ENCODE peak calls at places on chromosomes 7 and 10, in five cellular contexts. B is upper lobe of left lung, N is HepG2, V is A549, T is K562. J is an unnamed sample.

GRCh38 chr7:12571691-12572090 is 1.2 kb downstream of the SCIN start:
- ATAC-seq in T (no peak), B (no peak), N (no peak), V (no peak), J (no peak)

GRCh38 chr10:83991986-83992753 is 147.1 kb upstream of the GHITM start:
- ATAC-seq in B (no peak), N (peak), T (peak), V (peak), J (no peak)

GRCh38 chr10:119608316-119609155 is 11.8 kb upstream of the TIAL1 start:
- ATAC-seq in T (peak), N (peak), B (peak), V (peak), J (peak)

GRCh38 chr10:63711361-63711760 is 190.2 kb downstream of the REEP3 start:
- ATAC-seq in V (no peak), T (peak), N (peak), B (peak), J (peak)

GRCh38 chr7:155521743-155522398 is 24.5 kb downstream of the CNPY1 start:
- ATAC-seq in B (no peak), T (no peak), V (no peak), N (no peak), J (no peak)

GRCh38 chr10:94251568-94251967 is 111.2 kb downstream of the NOC3L start:
- ATAC-seq in V (no peak), B (no peak), T (no peak), N (no peak), J (no peak)

GRCh38 chr7:30726296-30727006 is 25.5 kb upstream of the INMT start:
- ATAC-seq in V (no peak), B (no peak), N (no peak), T (peak), J (no peak)

GRCh38 chr10:43384252-43385221 is 13.1 kb downstream of the FXYD4 start:
- ATAC-seq in T (peak), V (peak), B (no peak), N (peak), J (no peak)

GRCh38 chr7:11237742-11238141 is 264.1 kb downstream of the PHF14 start:
- ATAC-seq in N (peak), B (no peak), V (peak), T (no peak), J (no peak)

GRCh38 chr7:50068850-50069551 is 24.0 kb downstream of the ZPBP start:
- ATAC-seq in B (peak), T (no peak), V (no peak), N (peak), J (peak)

GRCh38 chr7:140287988-140288387 is 110.3 kb downstream of the SLC37A3 start:
- ATAC-seq in V (no peak), B (no peak), N (no peak), T (no peak), J (no peak)

GRCh38 chr7:155456772-155457543 is 971 bp upstream of the EN2 start:
- ATAC-seq in N (no peak), V (peak), T (peak), B (no peak), J (peak)

GRCh38 chr10:76444034-76444800 is 1012.8 kb downstream of the LRMDA start:
- ATAC-seq in B (no peak), T (no peak), N (no peak), V (no peak), J (peak)

GRCh38 chr7:29884399-29885272 is 78.3 kb downstream of the WIPF3 start:
- ATAC-seq in T (no peak), B (no peak), N (no peak), V (no peak), J (no peak)

GRCh38 chr7:22052221-22052639 is 106.5 kb upstream of the CDCA7L start:
- ATAC-seq in T (no peak), N (no peak), B (no peak), V (no peak), J (no peak)

GRCh38 chr7:136193940-136194339 is 216.8 kb upstream of the MTPN start:
- ATAC-seq in T (no peak), V (no peak), N (no peak), B (no peak), J (no peak)

GRCh38 chr10:6503171-6503570 is 76.9 kb downstream of the PRKCQ start:
- ATAC-seq in V (no peak), N (no peak), B (no peak), T (no peak), J (no peak)

GRCh38 chr7:39826166-39826565 is 123.9 kb upstream of the CDK13 start:
- ATAC-seq in V (no peak), T (no peak), B (no peak), N (no peak), J (no peak)

GRCh38 chr7:5430612-5430947 is 6.9 kb upstream of the TNRC18 start:
- ATAC-seq in N (no peak), V (no peak), T (no peak), B (no peak), J (no peak)

GRCh38 chr10:11553773-11554381 is 57.6 kb downstream of the USP6NL start:
- ATAC-seq in V (no peak), B (no peak), N (no peak), T (peak), J (no peak)

GRCh38 chr10:15518256-15518655 is 147.2 kb upstream of the FAM171A1 start:
- ATAC-seq in B (no peak), T (no peak), V (no peak), N (no peak), J (no peak)

GRCh38 chr7:32879460-32879859 is 12.1 kb downstream of the KBTBD2 start:
- ATAC-seq in V (peak), T (peak), N (peak), B (no peak), J (no peak)

GRCh38 chr7:142347091-142347490 is 89.2 kb upstream of the PRSS58 start:
- ATAC-seq in V (no peak), N (no peak), T (no peak), B (no peak), J (no peak)

GRCh38 chr7:699260-700170 is 27.0 kb upstream of the DNAAF5 start:
- ATAC-seq in T (peak), V (no peak), N (no peak), B (peak), J (peak)

GRCh38 chr10:15369642-15370211 is 1.4 kb downstream of the FAM171A1 start:
- ATAC-seq in V (no peak), N (peak), T (peak), B (no peak), J (no peak)

GRCh38 chr10:131477457-131478205 is 166.1 kb upstream of the TCERG1L start:
- ATAC-seq in N (peak), V (peak), T (peak), B (no peak), J (no peak)

GRCh38 chr7:98352621-98353020 is 48.3 kb downstream of the BAIAP2L1 start:
- ATAC-seq in N (no peak), T (no peak), V (peak), B (peak), J (no peak)
- TF ChIP-seq EP300 in N (no peak), T (no peak), V (peak), B (no peak), J (no peak)

GRCh38 chr10:96701265-96701664 is 19.0 kb downstream of the PIK3AP1 start:
- ATAC-seq in V (no peak), N (no peak), B (no peak), T (no peak), J (no peak)

GRCh38 chr10:96703358-96703757 is 17.0 kb downstream of the PIK3AP1 start:
- ATAC-seq in B (no peak), T (no peak), V (no peak), N (no peak), J (no peak)

GRCh38 chr10:96697438-96697837 is 22.9 kb downstream of the PIK3AP1 start:
- ATAC-seq in T (no peak), V (no peak), N (no peak), B (no peak), J (no peak)

GRCh38 chr10:96699613-96700012 is 20.7 kb downstream of the PIK3AP1 start:
- ATAC-seq in N (no peak), B (no peak), V (no peak), T (no peak), J (no peak)

DNA sequence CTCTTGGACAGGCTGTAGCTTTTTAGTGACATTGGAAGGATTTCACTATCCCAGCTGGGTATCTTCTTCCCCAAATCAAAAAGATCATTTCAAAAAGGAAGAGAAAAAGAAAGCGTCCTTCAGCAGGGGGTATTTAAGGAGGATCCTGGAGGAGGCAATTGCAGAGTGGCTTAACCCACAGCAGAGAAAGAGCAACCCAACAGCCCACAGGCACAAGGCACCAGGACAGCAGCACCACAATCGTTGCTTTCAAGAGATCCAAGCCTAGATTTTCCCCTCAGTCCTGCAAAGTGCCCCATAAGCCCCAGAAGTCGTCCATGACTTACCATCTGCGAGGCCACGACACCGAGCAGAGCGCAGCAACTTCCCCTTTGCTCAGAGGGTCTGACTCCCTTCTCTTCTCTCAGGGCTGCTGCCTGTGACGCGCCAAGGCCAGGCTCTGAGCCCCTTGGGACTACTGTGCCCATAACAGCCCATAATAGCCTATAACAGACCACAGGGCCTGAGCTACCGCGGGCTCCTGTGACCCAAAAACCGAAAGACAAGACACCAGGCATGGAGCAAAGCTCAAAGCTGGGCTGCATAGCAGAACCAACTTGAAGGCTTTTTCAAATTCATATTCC is 19.7 kb downstream of the PIK3AP1 start:
- ATAC-seq in V (no peak), B (peak), T (peak), N (no peak), J (no peak)
- TF ChIP-seq EP300 in V (no peak), B (no peak), T (no peak), N (no peak), J (no peak)

GRCh38 chr7:76065016-76065612 is 17.2 kb downstream of the MDH2 start:
- ATAC-seq in B (no peak), V (no peak), N (peak), T (no peak), J (no peak)
- TF ChIP-seq EP300 in B (no peak), V (no peak), N (no peak), T (no peak), J (no peak)

GRCh38 chr7:8146156-8146555 is 115.8 kb downstream of the ICA1 start:
- ATAC-seq in V (no peak), N (no peak), T (no peak), B (no peak), J (no peak)

GRCh38 chr7:8144856-8145255 is 117.1 kb downstream of the ICA1 start:
- ATAC-seq in T (no peak), V (no peak), N (no peak), B (no peak), J (no peak)

GRCh38 chr7:8149222-8149621 is 112.7 kb downstream of the ICA1 start:
- ATAC-seq in B (no peak), T (no peak), V (no peak), N (no peak), J (no peak)

GRCh38 chr7:8147760-8148463 is 114.1 kb downstream of the ICA1 start:
- ATAC-seq in V (no peak), N (no peak), T (no peak), B (peak), J (no peak)

GRCh38 chr7:8147004-8147403 is 115.0 kb downstream of the ICA1 start:
- ATAC-seq in T (no peak), N (no peak), V (no peak), B (no peak), J (no peak)
- TF ChIP-seq EP300 in T (no peak), N (no peak), V (no peak), B (no peak), J (no peak)

DNA sequence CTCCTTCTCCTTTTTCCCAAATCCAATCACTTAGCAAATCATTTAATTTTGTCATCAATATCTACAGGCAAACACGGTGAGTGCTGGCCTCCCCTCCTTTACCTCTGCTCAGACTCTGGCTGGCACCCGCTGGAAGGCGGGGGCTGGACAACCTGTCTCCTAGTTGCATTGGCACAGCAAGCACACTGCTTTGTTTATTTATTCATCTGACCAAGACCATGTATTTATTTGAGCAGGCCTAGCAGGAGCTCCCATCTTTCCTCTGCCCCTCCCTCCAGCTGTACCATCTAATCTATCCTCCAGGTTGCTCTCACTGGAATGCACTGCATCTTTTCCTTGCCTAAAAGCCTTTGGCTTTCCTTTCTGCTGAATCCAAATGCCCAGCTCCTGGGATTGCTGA is 9.8 kb downstream of the ELMO1 start:
- ATAC-seq in T (no peak), V (no peak), B (no peak), N (no peak), J (no peak)
- TF ChIP-seq EP300 in T (no peak), V (no peak), B (no peak), N (no peak), J (no peak)